ENCODE peak calls at places on chromosomes 3 and 15, in five cellular contexts. R is K562, V is NB4, Z is GM12878, I is A549. L is an unnamed sample.

GRCh38 chr3:7682822-7683229 is 818.8 kb upstream of the LMCD1 start:
- DNase-seq in Z (no peak), R (no peak), V (peak), I (no peak), L (peak)

GRCh38 chr3:1195922-1196321 is 103.1 kb downstream of the CNTN6 start:
- DNase-seq in I (no peak), V (no peak), R (no peak), Z (no peak), L (no peak)

GRCh38 chr3:123719785-123720531 is 135.1 kb upstream of the HACD2 start:
- DNase-seq in V (no peak), I (no peak), Z (no peak), R (no peak), L (no peak)

GRCh38 chr3:104606812-104607211 is 759.9 kb upstream of the ALCAM start:
- DNase-seq in I (no peak), Z (no peak), V (no peak), R (no peak), L (no peak)

GRCh38 chr3:64761729-64762432 is 74.1 kb upstream of the ADAMTS9 start:
- DNase-seq in R (no peak), I (no peak), V (no peak), Z (no peak), L (no peak)

GRCh38 chr3:3902156-3902555 is 102.9 kb downstream of the LRRN1 start:
- DNase-seq in I (no peak), R (no peak), Z (no peak), V (no peak), L (no peak)

GRCh38 chr15:76285241-76285825 is 25.9 kb downstream of the ETFA start:
- DNase-seq in R (peak), Z (no peak), V (peak), I (peak), L (peak)

GRCh38 chr3:188507244-188507720 is 353.3 kb downstream of the LPP start:
- DNase-seq in Z (no peak), R (no peak), I (no peak), V (peak), L (peak)

GRCh38 chr3:81947359-81947758 is 185.9 kb upstream of the GBE1 start:
- DNase-seq in Z (no peak), V (no peak), R (no peak), I (no peak), L (no peak)

GRCh38 chr3:184815046-184815930 is 3.3 kb downstream of the VPS8 start:
- DNase-seq in R (no peak), Z (no peak), V (peak), I (no peak), L (no peak)

GRCh38 chr3:124886168-124887051 is 755 bp downstream of the ITGB5 start:
- DNase-seq in I (peak), R (peak), V (no peak), Z (no peak), L (peak)

GRCh38 chr3:71858493-71859127 is 73.7 kb upstream of the PROK2 start:
- DNase-seq in V (no peak), R (no peak), Z (no peak), I (no peak), L (no peak)

GRCh38 chr3:64484289-64484992 is 203.4 kb downstream of the ADAMTS9 start:
- DNase-seq in I (peak), R (peak), V (peak), Z (peak), L (peak)

GRCh38 chr3:38029400-38030125 is at the start of gene PLCD1:
- DNase-seq in R (peak), I (peak), Z (no peak), V (no peak), L (peak)

GRCh38 chr3:138923531-138923994 is 23.4 kb downstream of the FOXL2 start:
- DNase-seq in V (peak), R (peak), Z (peak), I (peak), L (peak)

GRCh38 chr15:65374831-65375401 is 2.9 kb downstream of the IGDCC3 start:
- DNase-seq in I (no peak), V (no peak), R (no peak), Z (no peak), L (no peak)

GRCh38 chr3:99620976-99621375 is 17.4 kb upstream of the COL8A1 start:
- DNase-seq in R (no peak), Z (no peak), I (no peak), V (no peak), L (peak)

GRCh38 chr3:113275876-113276580 is 64.7 kb downstream of the BOC start:
- DNase-seq in Z (peak), V (no peak), R (no peak), I (no peak), L (peak)

GRCh38 chr3:144770813-144771400 is 799.3 kb downstream of the DIPK2A start:
- DNase-seq in Z (no peak), R (no peak), I (peak), V (peak), L (peak)

GRCh38 chr15:66999046-66999557 is 66.3 kb upstream of the SMAD3 start:
- DNase-seq in V (no peak), I (no peak), R (no peak), Z (no peak), L (no peak)

GRCh38 chr15:45634442-45635190 is at the start of gene SQOR:
- DNase-seq in R (peak), V (peak), I (peak), Z (peak), L (peak)

GRCh38 chr3:153350420-153350819 is 188.4 kb downstream of the RAP2B start:
- DNase-seq in I (no peak), V (no peak), Z (no peak), R (no peak), L (no peak)

GRCh38 chr3:126716057-126716456 is 12.0 kb downstream of the CHCHD6 start:
- DNase-seq in R (no peak), V (no peak), I (no peak), Z (no peak), L (no peak)

GRCh38 chr15:70575251-70576227 is 187.8 kb downstream of the UACA start:
- DNase-seq in V (no peak), I (no peak), Z (no peak), R (no peak), L (no peak)

GRCh38 chr3:196127308-196128040 is 45.6 kb upstream of the TFRC start:
- DNase-seq in I (no peak), V (no peak), Z (no peak), R (peak), L (no peak)

GRCh38 chr3:11820540-11821041 is 26.1 kb downstream of the TAMM41 start:
- DNase-seq in V (no peak), I (peak), Z (no peak), R (no peak), L (peak)

GRCh38 chr3:162041622-162042021 is 545.0 kb downstream of the OTOL1 start:
- DNase-seq in I (no peak), V (no peak), Z (no peak), R (no peak), L (no peak)

GRCh38 chr3:192130534-192131132 is 596.7 kb downstream of the FGF12 start:
- DNase-seq in R (peak), I (peak), V (peak), Z (peak), L (peak)

GRCh38 chr3:150264560-150264959 is 143.5 kb upstream of the TSC22D2 start:
- DNase-seq in V (no peak), I (no peak), R (no peak), Z (no peak), L (no peak)

GRCh38 chr15:79431636-79432344 is at the start of gene MINAR1:
- DNase-seq in V (no peak), I (peak), R (no peak), Z (no peak), L (peak)

GRCh38 chr15:81155375-81156218 is 21.5 kb downstream of the CFAP161 start:
- DNase-seq in R (peak), V (peak), Z (no peak), I (peak), L (peak)
- TF ChIP-seq MYC in R (no peak), V (no peak), Z (no peak), I (no peak), L (no peak)

DNA sequence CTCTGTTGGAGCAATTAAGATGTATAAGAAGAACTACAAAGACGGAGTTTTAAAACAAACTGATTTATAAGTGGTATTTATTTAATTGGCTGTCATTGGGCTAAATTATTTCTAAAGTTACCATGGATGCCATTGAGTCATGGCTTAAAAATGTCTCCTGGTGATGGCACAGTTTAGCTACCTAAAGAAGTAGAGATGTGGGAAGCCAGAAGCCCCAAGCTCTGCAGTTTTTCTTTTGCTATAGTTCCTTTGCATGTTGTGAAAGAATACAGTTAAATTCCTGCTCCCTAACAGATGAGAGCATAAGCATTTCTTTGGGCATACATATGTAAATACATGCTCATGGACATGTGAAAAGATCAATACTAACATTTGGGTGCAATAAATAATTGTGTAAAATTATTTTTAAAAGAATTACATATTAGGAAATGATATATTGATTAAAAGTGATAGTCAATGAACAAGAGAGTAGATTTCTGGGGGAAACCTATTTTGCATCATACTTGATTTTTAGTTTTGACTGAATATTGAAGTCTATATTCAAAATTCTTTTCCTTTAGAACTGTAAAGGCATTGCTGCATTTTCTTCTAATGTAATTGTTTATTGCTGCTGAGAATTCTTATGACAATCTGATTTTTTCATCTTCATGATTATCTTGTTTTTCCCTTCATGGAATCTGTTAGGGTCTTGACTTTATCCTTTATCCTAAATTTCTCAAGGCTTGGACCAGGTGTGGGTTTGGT is 2.1 kb downstream of the OPA1 start:
- DNase-seq in V (no peak), I (no peak), Z (no peak), R (no peak), L (no peak)
- TF ChIP-seq MYC in V (no peak), I (no peak), Z (no peak), R (no peak), L (no peak)

GRCh38 chr3:140466535-140466934 is 211.3 kb upstream of the TRIM42 start:
- DNase-seq in Z (no peak), V (no peak), I (no peak), R (no peak), L (no peak)
- TF ChIP-seq MYC in Z (no peak), V (no peak), I (no peak), R (no peak), L (no peak)

GRCh38 chr3:39532777-39533176 is 65.3 kb downstream of the MOBP start:
- DNase-seq in Z (no peak), R (no peak), V (no peak), I (no peak), L (peak)
- TF ChIP-seq MYC in Z (no peak), R (no peak), V (no peak), I (no peak), L (no peak)

GRCh38 chr3:42012935-42013651 is 51.2 kb upstream of the ULK4 start:
- DNase-seq in V (peak), I (peak), R (peak), Z (peak), L (peak)
- TF ChIP-seq MYC in V (peak), I (no peak), R (no peak), Z (no peak), L (no peak)

DNA sequence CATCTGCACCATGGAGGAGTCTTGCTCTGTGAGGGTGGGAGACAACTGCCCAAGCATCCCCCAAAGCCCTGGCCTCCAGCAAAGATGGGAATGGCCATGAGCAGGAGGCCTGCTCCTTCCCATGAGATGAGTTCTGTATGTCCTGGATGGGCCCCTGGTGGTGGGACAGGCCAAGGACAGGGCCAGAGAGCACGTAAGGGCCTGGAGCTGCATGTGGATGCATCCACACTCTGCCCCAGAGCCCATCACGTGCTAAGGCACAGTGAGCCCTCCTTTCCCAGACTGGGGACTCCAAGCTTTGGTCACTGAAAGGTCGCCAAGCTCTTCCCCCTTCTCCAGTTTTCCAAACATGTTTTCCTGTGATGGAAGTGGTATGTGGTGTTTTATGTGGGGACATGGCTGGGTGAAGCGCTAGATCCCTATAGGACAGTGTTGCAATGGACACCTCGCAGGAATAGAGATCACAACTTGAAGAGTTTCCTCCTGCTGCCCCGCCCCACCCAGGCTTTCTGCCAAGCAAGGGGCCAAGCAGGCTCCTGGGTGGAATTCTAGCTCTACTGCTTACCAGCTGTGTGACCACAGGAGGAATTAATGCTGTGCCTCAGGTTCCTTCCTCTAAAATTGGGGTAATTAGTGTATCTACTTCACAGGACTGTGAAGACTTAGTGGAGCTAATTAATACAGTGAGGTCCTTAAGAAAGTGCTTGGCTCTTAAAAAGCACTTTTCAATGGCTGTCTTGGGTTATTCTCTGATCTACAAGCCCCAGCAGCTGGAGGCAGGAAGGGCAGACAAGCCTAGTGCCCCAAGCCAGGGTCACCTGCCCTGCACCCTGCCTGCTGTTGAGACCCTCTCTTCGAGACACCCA is 106.4 kb upstream of the RPL32 start:
- DNase-seq in I (no peak), Z (no peak), V (peak), R (peak), L (peak)
- TF ChIP-seq MYC in I (no peak), Z (no peak), V (no peak), R (no peak), L (no peak)

GRCh38 chr3:141529256-141530132 is 42.7 kb downstream of the RASA2 start:
- DNase-seq in I (no peak), Z (no peak), V (no peak), R (no peak), L (no peak)
- TF ChIP-seq MYC in I (no peak), Z (no peak), V (no peak), R (no peak), L (no peak)

GRCh38 chr3:110077093-110077492 is 739.7 kb upstream of the DPPA4 start:
- DNase-seq in I (no peak), V (no peak), Z (peak), R (no peak), L (no peak)
- TF ChIP-seq MYC in I (no peak), V (no peak), Z (no peak), R (no peak), L (no peak)

DNA sequence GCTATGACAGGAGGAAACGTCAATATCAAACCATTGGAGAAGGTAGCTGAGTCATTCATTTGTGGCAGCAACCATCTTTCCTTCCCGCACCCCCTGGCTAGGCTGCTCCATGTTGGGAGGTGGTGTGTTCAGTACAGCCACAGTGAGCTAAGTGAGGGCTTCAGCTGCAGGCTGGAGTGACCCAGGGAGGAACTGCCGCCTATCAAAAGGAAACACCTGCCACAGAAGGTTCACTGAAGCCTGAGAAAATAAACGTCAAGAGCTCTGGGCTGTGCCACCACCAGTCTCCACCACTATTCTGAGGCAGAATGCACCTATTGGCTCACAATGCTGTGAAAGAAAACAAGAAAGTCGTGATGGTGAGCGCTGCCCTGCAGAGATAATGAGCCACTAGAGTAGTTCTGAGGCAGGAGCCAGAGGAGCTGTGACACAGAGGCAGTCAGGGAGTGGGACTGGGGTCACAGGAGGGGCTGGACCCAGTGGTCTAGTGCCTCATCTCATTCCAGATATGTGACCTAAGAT is 34.8 kb upstream of the CD47 start:
- DNase-seq in V (peak), Z (peak), R (peak), I (no peak), L (peak)
- TF ChIP-seq MYC in V (peak), Z (no peak), R (no peak), I (no peak), L (no peak)

DNA sequence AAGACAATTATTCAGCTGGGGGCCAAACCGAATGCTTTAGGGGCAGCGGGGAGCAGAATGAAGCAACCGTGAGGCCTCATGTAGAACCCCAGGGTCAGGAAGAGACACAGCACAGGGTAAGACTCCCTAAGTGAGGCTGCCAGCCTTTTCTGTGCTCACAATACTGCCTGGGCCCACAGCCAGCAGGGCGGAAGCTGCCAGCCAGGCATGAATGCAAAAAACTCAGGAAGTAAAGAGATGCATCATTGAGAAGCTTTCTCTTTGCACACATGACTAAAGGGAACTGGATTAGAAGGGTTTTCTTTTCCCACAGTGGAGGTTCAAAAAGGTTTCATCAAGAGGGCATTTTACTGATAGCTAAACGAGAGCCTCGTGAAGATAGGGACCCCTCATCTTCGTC is 33.3 kb downstream of the CA12 start:
- DNase-seq in R (no peak), I (peak), Z (no peak), V (no peak), L (peak)
- TF ChIP-seq MYC in R (no peak), I (no peak), Z (no peak), V (no peak), L (no peak)

L was measured in endothelial cell of umbilical vein.